ENCODE peak calls at places on chromosomes 4 and X, in eight cellular contexts. G, P, M, L, Y, R, Z and F are unnamed samples.

GRCh38 chrX:9089652-9090051 is 55.7 kb upstream of the FAM9B start:
- DNase-seq in Y (no peak), L (no peak), G (no peak), P (no peak), R (no peak), Z (no peak), M (no peak), F (no peak)

GRCh38 chr4:165404696-165405095 is 25.9 kb downstream of the CPE start:
- DNase-seq in R (no peak), M (no peak), Y (no peak), P (no peak), G (no peak), Z (no peak), L (no peak), F (no peak)

GRCh38 chr4:8225704-8226443 is 26.8 kb downstream of the SH3TC1 start:
- DNase-seq in Y (no peak), R (no peak), L (no peak), P (no peak), Z (no peak), M (no peak), G (no peak), F (no peak)

GRCh38 chr4:2251795-2252529 is 9.9 kb downstream of the MXD4 start:
- DNase-seq in L (no peak), G (no peak), M (no peak), Z (no peak), P (no peak), R (peak; percentile 56), Y (peak; percentile 25), F (no peak)

GRCh38 chrX:2325076-2325784 is 175.5 kb downstream of the DHRSX start:
- DNase-seq in R (peak; percentile 96), G (peak; percentile 78), Y (no peak), Z (peak; percentile 91), M (no peak), L (peak; percentile 81), P (peak; percentile 81), F (no peak)

GRCh38 chr4:36187723-36188333 is 56.5 kb downstream of the ARAP2 start:
- DNase-seq in L (peak; percentile 33), M (no peak), R (no peak), Y (no peak), P (no peak), G (no peak), Z (no peak), F (no peak)

GRCh38 chr4:1763550-1764080 is 29.5 kb upstream of the FGFR3 start:
- DNase-seq in M (no peak), R (no peak), L (peak; percentile 47), P (peak; percentile 45), G (no peak), Z (no peak), Y (no peak), F (no peak)

GRCh38 chr4:20618010-20618409 is 82.2 kb upstream of the PACRGL start:
- DNase-seq in P (peak; percentile 19), Z (peak; percentile 54), M (no peak), L (no peak), G (no peak), Y (no peak), R (peak; percentile 86), F (no peak)

GRCh38 chr4:76689079-76689817 is 208.7 kb downstream of the SOWAHB start:
- DNase-seq in L (peak; percentile 15), P (peak; percentile 14), Z (peak; percentile 59), G (peak; percentile 72), M (peak; percentile 68), R (no peak), Y (peak; percentile 51), F (peak; percentile 33)

GRCh38 chr4:74623041-74623440 is 171.3 kb downstream of the BTC start:
- DNase-seq in Z (no peak), P (no peak), L (peak; percentile 87), G (no peak), M (no peak), Y (peak; percentile 52), R (no peak), F (peak; percentile 54)

GRCh38 chr4:26458104-26458503 is 32.2 kb downstream of the CCKAR start:
- DNase-seq in Y (no peak), R (no peak), M (no peak), G (no peak), P (no peak), L (no peak), Z (no peak), F (no peak)

GRCh38 chr4:40283968-40284367 is 51.2 kb upstream of the CHRNA9 start:
- DNase-seq in Y (peak; percentile 47), P (no peak), Z (no peak), L (peak; percentile 68), M (peak; percentile 22), G (no peak), R (peak; percentile 15), F (no peak)

GRCh38 chr4:123623611-123624010 is 227.0 kb downstream of the SPRY1 start:
- DNase-seq in L (no peak), R (no peak), Z (no peak), M (no peak), P (no peak), G (no peak), Y (no peak), F (no peak)

GRCh38 chr4:16082424-16083216 is 1.2 kb downstream of the PROM1 start:
- DNase-seq in Z (peak; percentile 49), M (no peak), G (no peak), Y (peak; percentile 81), L (no peak), R (no peak), P (no peak), F (peak; percentile 37)

GRCh38 chr4:67727124-67727850 is 26.3 kb upstream of the UBA6 start:
- DNase-seq in G (no peak), P (no peak), R (no peak), Y (no peak), M (no peak), Z (no peak), L (peak; percentile 88), F (no peak)

GRCh38 chr4:105624530-105624929 is 72.1 kb downstream of the ARHGEF38 start:
- DNase-seq in M (peak; percentile 31), Z (peak; percentile 40), G (no peak), L (peak; percentile 54), Y (no peak), R (no peak), P (no peak), F (peak; percentile 18)

GRCh38 chrX:125131146-125131545 is 188.5 kb upstream of the TEX13C start:
- DNase-seq in Z (no peak), P (no peak), M (no peak), L (no peak), R (no peak), G (no peak), Y (no peak), F (no peak)
- TF ChIP-seq CTCF in Z (no peak), P (no peak), M (peak; percentile 74), L (no peak), R (no peak), G (no peak), Y (no peak), F (no peak)

DNA sequence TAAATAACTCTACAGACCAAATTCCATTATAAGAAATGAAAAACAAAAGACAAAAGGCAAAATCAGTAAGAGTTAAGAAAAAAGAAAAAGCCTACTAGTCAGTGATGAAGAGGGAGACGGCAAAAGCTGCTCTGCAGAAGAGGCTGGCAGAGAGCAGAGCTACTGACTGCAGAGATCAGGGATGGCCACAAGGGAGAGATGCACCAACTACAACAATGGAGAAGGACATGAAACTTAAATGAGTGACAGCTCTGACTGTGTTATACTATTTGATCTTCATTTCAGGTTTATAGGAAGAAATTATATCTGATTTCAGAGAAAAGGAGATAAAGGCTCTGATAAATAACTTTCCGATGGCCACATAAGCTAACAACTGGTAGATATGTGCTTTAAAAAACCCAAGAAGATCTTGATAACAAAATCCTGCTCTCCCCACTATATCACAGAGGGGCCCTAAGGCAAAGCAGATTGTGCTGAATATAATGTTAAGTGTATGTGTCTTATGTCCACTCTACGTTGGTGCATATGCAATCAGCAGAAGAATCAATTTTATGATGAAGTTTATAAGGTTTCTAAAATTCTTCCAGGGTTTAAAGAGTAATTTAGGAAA is 58.4 kb upstream of the COX18 start:
- DNase-seq in Y (no peak), Z (no peak), L (peak; percentile 43), R (no peak), G (no peak), P (no peak), M (no peak), F (peak; percentile 2)
- TF ChIP-seq CTCF in Y (peak; percentile 31), Z (peak; percentile 46), L (peak; percentile 42), R (no peak), G (no peak), P (no peak), M (no peak), F (no peak)

DNA sequence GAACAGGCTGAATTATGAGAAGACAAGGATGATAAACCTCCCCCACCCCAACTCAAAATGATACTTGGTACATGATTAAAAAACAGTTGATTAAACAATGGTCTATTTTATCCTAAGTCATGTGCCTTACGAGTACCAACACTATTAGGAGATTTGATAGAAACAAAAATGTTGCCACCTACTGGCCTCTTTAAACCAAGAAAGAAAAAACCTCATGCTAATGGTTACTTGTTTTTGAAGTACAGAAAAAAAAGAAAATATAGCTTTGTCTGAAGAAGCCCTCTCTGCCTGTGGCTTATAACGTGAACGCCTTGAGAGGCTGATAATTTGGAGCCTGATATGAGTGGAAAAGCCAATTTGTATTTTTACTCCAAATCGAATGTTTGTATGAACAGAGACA is 538.2 kb downstream of the DMD start:
- DNase-seq in P (no peak), G (no peak), M (no peak), L (peak; percentile 39), Y (no peak), R (no peak), Z (no peak), F (no peak)
- TF ChIP-seq CTCF in P (no peak), G (no peak), M (peak; percentile 42), L (peak; percentile 15), Y (no peak), R (no peak), Z (no peak), F (no peak)

GRCh38 chrX:16213970-16214369 is 46.7 kb downstream of the MAGEB17 start:
- DNase-seq in M (no peak), Y (no peak), G (no peak), Z (no peak), R (no peak), L (peak; percentile 33), P (no peak), F (no peak)

GRCh38 chrX:16215660-16216059 is 48.4 kb downstream of the MAGEB17 start:
- DNase-seq in Y (no peak), Z (no peak), L (no peak), G (no peak), M (no peak), P (no peak), R (no peak), F (no peak)

GRCh38 chrX:16208601-16209000 is 41.3 kb downstream of the MAGEB17 start:
- DNase-seq in L (no peak), Y (no peak), G (no peak), R (no peak), M (no peak), Z (no peak), P (no peak), F (no peak)

GRCh38 chrX:16212024-16212423 is 44.7 kb downstream of the MAGEB17 start:
- DNase-seq in Y (no peak), M (no peak), L (peak; percentile 43), G (no peak), Z (no peak), P (no peak), R (no peak), F (peak; percentile 7)

DNA sequence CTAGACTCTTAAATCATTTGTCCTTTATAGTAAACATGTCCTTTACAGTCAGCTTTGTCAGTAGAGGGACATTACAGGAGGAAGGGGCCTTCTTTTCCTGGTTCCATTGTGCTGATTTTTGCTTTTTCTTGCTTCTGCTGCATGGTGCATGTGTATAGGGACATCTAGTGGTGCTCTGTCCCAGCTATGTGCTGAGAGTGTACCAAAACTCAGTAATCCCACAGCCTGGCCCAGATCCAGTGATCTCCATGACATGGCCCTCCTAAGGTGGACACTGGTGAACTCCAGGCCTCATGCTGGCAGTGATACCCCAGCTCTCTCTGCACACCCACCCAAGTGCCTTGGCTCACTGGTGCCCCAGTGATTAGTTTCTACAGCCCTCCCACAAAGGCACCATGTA is 45.2 kb downstream of the MAGEB17 start:
- DNase-seq in Y (peak; percentile 27), P (no peak), L (peak; percentile 43), G (no peak), R (no peak), Z (no peak), M (no peak), F (peak; percentile 35)
- TF ChIP-seq CTCF in Y (peak; percentile 41), P (no peak), L (peak; percentile 37), G (no peak), R (no peak), Z (peak; percentile 14), M (no peak), F (no peak)